ENCODE peak calls at places on chromosomes 11 and 22, in six cellular contexts. K, U, E, T, W and Y are unnamed samples.

GRCh38 chr11:129766858-129767604 is 48.6 kb upstream of the TMEM45B start:
- DNase-seq in K (no peak), E (no peak), U (peak), T (no peak), W (peak), Y (no peak)

GRCh38 chr11:75270896-75271415 is 30.4 kb downstream of the TPBGL start:
- DNase-seq in T (peak), K (no peak), E (no peak), W (peak), U (peak), Y (peak)

GRCh38 chr22:31944700-31945477 is 554 bp downstream of the YWHAH start:
- DNase-seq in U (peak), W (no peak), K (peak), E (no peak), T (peak), Y (no peak)

GRCh38 chr11:71543866-71544265 is 4.4 kb upstream of the KRTAP5-9 start:
- DNase-seq in U (no peak), E (no peak), T (no peak), W (no peak), K (no peak), Y (no peak)

GRCh38 chr11:28017816-28018215 is 90.1 kb downstream of the KIF18A start:
- DNase-seq in K (no peak), T (no peak), W (no peak), U (no peak), E (no peak), Y (peak)

GRCh38 chr22:47197735-47198500 is 435.5 kb downstream of the TBC1D22A start:
- DNase-seq in E (no peak), W (no peak), U (no peak), K (no peak), T (peak), Y (no peak)

GRCh38 chr22:40107244-40107643 is 70.5 kb upstream of the TNRC6B start:
- DNase-seq in E (no peak), T (no peak), W (no peak), K (no peak), U (no peak), Y (no peak)

GRCh38 chr11:120034881-120035620 is 102.9 kb downstream of the TRIM29 start:
- DNase-seq in T (no peak), U (no peak), W (no peak), K (no peak), E (no peak), Y (no peak)

GRCh38 chr11:43988040-43988793 is 45.8 kb downstream of the C11orf96 start:
- DNase-seq in E (no peak), W (no peak), T (no peak), K (no peak), U (no peak), Y (no peak)

GRCh38 chr22:17945156-17945850 is 79.1 kb downstream of the MICAL3 start:
- DNase-seq in E (no peak), W (no peak), U (peak), K (no peak), T (no peak), Y (no peak)

GRCh38 chr11:20004856-20005255 is 155.4 kb downstream of the DBX1 start:
- DNase-seq in U (no peak), T (no peak), E (no peak), K (no peak), W (no peak), Y (no peak)

GRCh38 chr22:19874307-19875060 is 19.8 kb upstream of the GNB1L start:
- DNase-seq in U (peak), W (peak), K (no peak), E (no peak), T (peak), Y (no peak)

GRCh38 chr11:47565340-47566165 is at the start of gene PTPMT1:
- DNase-seq in K (peak), E (peak), W (peak), U (peak), T (peak), Y (peak)